ENCODE peak calls at places on chromosome 3, in ten cellular contexts. O, P, W, B, L, X, G, D, N and R are unnamed samples.

GRCh38 chr3:86771741-86772512 is 219.0 kb downstream of the VGLL3 start:
- DNase-seq in O (no peak), P (no peak), W (peak), B (no peak), L (no peak), X (no peak), G (no peak), D (no peak), N (no peak), R (no peak)

GRCh38 chr3:30779686-30780287 is 114.7 kb downstream of the GADL1 start:
- DNase-seq in O (no peak), P (no peak), W (peak), B (peak), L (peak), X (no peak), G (no peak), D (peak), N (peak), R (no peak)

GRCh38 chr3:127159547-127159946 is 33.4 kb upstream of the PRR23E start:
- DNase-seq in O (no peak), P (no peak), W (no peak), B (no peak), L (no peak), X (no peak), G (no peak), D (no peak), N (no peak), R (no peak)

GRCh38 chr3:67774676-67775075 is 120.3 kb upstream of the SUCLG2 start:
- DNase-seq in O (no peak), P (no peak), W (no peak), B (no peak), L (no peak), X (no peak), G (no peak), D (no peak), N (no peak), R (no peak)

GRCh38 chr3:99633887-99634558 is 4.4 kb upstream of the COL8A1 start:
- DNase-seq in O (no peak), P (peak), W (peak), B (no peak), L (no peak), X (no peak), G (no peak), D (peak), N (peak), R (peak)

GRCh38 chr3:1954632-1955031 is 144.0 kb upstream of the CNTN4 start:
- DNase-seq in O (no peak), P (no peak), W (no peak), B (no peak), L (no peak), X (no peak), G (no peak), D (no peak), N (no peak), R (no peak)

GRCh38 chr3:186141776-186142175 is 32.9 kb upstream of the ETV5 start:
- DNase-seq in O (no peak), P (no peak), W (no peak), B (no peak), L (no peak), X (no peak), G (no peak), D (no peak), N (no peak), R (no peak)

GRCh38 chr3:139764069-139764905 is 86.5 kb upstream of the NMNAT3 start:
- DNase-seq in O (no peak), P (no peak), W (no peak), B (peak), L (peak), X (no peak), G (no peak), D (no peak), N (no peak), R (no peak)

GRCh38 chr3:183907176-183907575 is 22.5 kb upstream of the PARL start:
- DNase-seq in O (no peak), P (no peak), W (no peak), B (no peak), L (no peak), X (no peak), G (no peak), D (no peak), N (no peak), R (no peak)

GRCh38 chr3:150787741-150788370 is 24.9 kb upstream of the SIAH2 start:
- DNase-seq in O (no peak), P (no peak), W (peak), B (peak), L (peak), X (peak), G (peak), D (peak), N (peak), R (no peak)

GRCh38 chr3:129059311-129059975 is 1.1 kb upstream of the GP9 start:
- DNase-seq in O (no peak), P (no peak), W (no peak), B (no peak), L (no peak), X (no peak), G (no peak), D (no peak), N (no peak), R (no peak)

GRCh38 chr3:149221783-149222517 is at the start of gene CP:
- DNase-seq in O (no peak), P (peak), W (no peak), B (no peak), L (no peak), X (no peak), G (no peak), D (no peak), N (no peak), R (no peak)

GRCh38 chr3:48402281-48402732 is 27.6 kb downstream of the PLXNB1 start:
- DNase-seq in O (no peak), P (peak), W (no peak), B (peak), L (peak), X (peak), G (peak), D (peak), N (peak), R (peak)

GRCh38 chr3:98039322-98040024 is 4.4 kb upstream of the GABRR3 start:
- DNase-seq in O (peak), P (peak), W (peak), B (peak), L (peak), X (peak), G (peak), D (peak), N (peak), R (peak)

GRCh38 chr3:104066658-104067057 is 1300.1 kb upstream of the ALCAM start:
- DNase-seq in O (no peak), P (peak), W (no peak), B (no peak), L (peak), X (no peak), G (no peak), D (peak), N (peak), R (peak)

GRCh38 chr3:133269393-133269792 is 130.5 kb upstream of the BFSP2 start:
- DNase-seq in O (no peak), P (no peak), W (no peak), B (no peak), L (no peak), X (no peak), G (no peak), D (no peak), N (no peak), R (no peak)

GRCh38 chr3:113231391-113231790 is 20.0 kb downstream of the BOC start:
- DNase-seq in O (no peak), P (no peak), W (no peak), B (peak), L (peak), X (peak), G (no peak), D (peak), N (peak), R (no peak)

GRCh38 chr3:60803812-60804211 is 447.4 kb downstream of the FHIT start:
- DNase-seq in O (no peak), P (no peak), W (no peak), B (no peak), L (no peak), X (no peak), G (no peak), D (no peak), N (no peak), R (no peak)

GRCh38 chr3:35932995-35933394 is 293.7 kb downstream of the ARPP21 start:
- DNase-seq in O (no peak), P (peak), W (no peak), B (peak), L (peak), X (peak), G (no peak), D (peak), N (peak), R (peak)

GRCh38 chr3:52893723-52894122 is 3.6 kb downstream of the STIMATE start:
- DNase-seq in O (no peak), P (no peak), W (no peak), B (peak), L (no peak), X (no peak), G (peak), D (no peak), N (no peak), R (no peak)

GRCh38 chr3:127792664-127793292 is 29.5 kb downstream of the MGLL start:
- DNase-seq in O (no peak), P (no peak), W (no peak), B (peak), L (peak), X (peak), G (peak), D (peak), N (peak), R (peak)

GRCh38 chr3:119301662-119302061 is 7.5 kb downstream of the ARHGAP31 start:
- DNase-seq in O (no peak), P (no peak), W (no peak), B (no peak), L (no peak), X (no peak), G (no peak), D (no peak), N (no peak), R (no peak)

GRCh38 chr3:16467368-16467767 is 46.1 kb downstream of the RFTN1 start:
- DNase-seq in O (peak), P (no peak), W (peak), B (no peak), L (no peak), X (no peak), G (no peak), D (no peak), N (no peak), R (no peak)

GRCh38 chr3:75192065-75192658 is 472.0 kb upstream of the FRG2C start:
- DNase-seq in O (no peak), P (no peak), W (peak), B (peak), L (peak), X (peak), G (no peak), D (peak), N (peak), R (no peak)

GRCh38 chr3:186930639-186931486 is 537 bp downstream of the ST6GAL1 start:
- DNase-seq in O (peak), P (no peak), W (peak), B (peak), L (peak), X (no peak), G (peak), D (peak), N (peak), R (no peak)

GRCh38 chr3:56254835-56255234 is 213.4 kb downstream of the ERC2 start:
- DNase-seq in O (no peak), P (no peak), W (no peak), B (peak), L (no peak), X (no peak), G (no peak), D (peak), N (peak), R (no peak)

GRCh38 chr3:32469151-32469874 is 33.3 kb downstream of the CMTM6 start:
- DNase-seq in O (no peak), P (no peak), W (peak), B (no peak), L (no peak), X (no peak), G (no peak), D (peak), N (peak), R (no peak)

GRCh38 chr3:114380233-114380645 is 86.4 kb downstream of the TIGIT start:
- DNase-seq in O (no peak), P (no peak), W (no peak), B (peak), L (peak), X (peak), G (peak), D (peak), N (no peak), R (no peak)

GRCh38 chr3:102400142-102400541 is 34.7 kb upstream of the ZPLD1 start:
- DNase-seq in O (no peak), P (peak), W (no peak), B (peak), L (peak), X (no peak), G (no peak), D (peak), N (peak), R (peak)

GRCh38 chr3:49536875-49537533 is 17.3 kb upstream of the BSN start:
- DNase-seq in O (no peak), P (peak), W (no peak), B (peak), L (no peak), X (no peak), G (no peak), D (peak), N (no peak), R (no peak)

GRCh38 chr3:61053781-61054496 is 197.3 kb downstream of the FHIT start:
- DNase-seq in O (no peak), P (no peak), W (no peak), B (no peak), L (no peak), X (no peak), G (no peak), D (peak), N (no peak), R (no peak)

GRCh38 chr3:69948246-69948862 is 51.2 kb upstream of the SAMMSON start:
- DNase-seq in O (no peak), P (no peak), W (peak), B (peak), L (peak), X (no peak), G (no peak), D (peak), N (peak), R (peak)

GRCh38 chr3:147361671-147362420 is 44.5 kb downstream of the ZIC4 start:
- DNase-seq in O (peak), P (no peak), W (peak), B (peak), L (no peak), X (no peak), G (peak), D (peak), N (peak), R (no peak)

GRCh38 chr3:148433665-148434064 is 264.0 kb upstream of the AGTR1 start:
- DNase-seq in O (no peak), P (no peak), W (no peak), B (no peak), L (no peak), X (no peak), G (no peak), D (no peak), N (no peak), R (no peak)

GRCh38 chr3:21620511-21621395 is 130.3 kb downstream of the ZNF385D start:
- DNase-seq in O (no peak), P (peak), W (no peak), B (peak), L (no peak), X (no peak), G (no peak), D (peak), N (peak), R (peak)

GRCh38 chr3:81041331-81041730 is 720.1 kb downstream of the GBE1 start:
- DNase-seq in O (no peak), P (peak), W (no peak), B (no peak), L (no peak), X (no peak), G (no peak), D (peak), N (peak), R (no peak)

GRCh38 chr3:15601046-15601398 is 347 bp downstream of the HACL1 start:
- DNase-seq in O (no peak), P (no peak), W (no peak), B (no peak), L (no peak), X (no peak), G (no peak), D (peak), N (no peak), R (no peak)

GRCh38 chr3:130490246-130490645 is 26.7 kb upstream of the COL6A6 start:
- DNase-seq in O (no peak), P (no peak), W (no peak), B (peak), L (peak), X (no peak), G (no peak), D (no peak), N (no peak), R (no peak)

GRCh38 chr3:159229161-159229560 is 427.3 kb downstream of the MFSD1 start:
- DNase-seq in O (no peak), P (no peak), W (no peak), B (no peak), L (no peak), X (no peak), G (no peak), D (no peak), N (no peak), R (no peak)
- TF ChIP-seq CTCF in O (no peak), P (no peak), W (no peak), B (no peak), L (no peak), X (no peak), G (no peak), D (no peak), N (no peak), R (no peak)

DNA sequence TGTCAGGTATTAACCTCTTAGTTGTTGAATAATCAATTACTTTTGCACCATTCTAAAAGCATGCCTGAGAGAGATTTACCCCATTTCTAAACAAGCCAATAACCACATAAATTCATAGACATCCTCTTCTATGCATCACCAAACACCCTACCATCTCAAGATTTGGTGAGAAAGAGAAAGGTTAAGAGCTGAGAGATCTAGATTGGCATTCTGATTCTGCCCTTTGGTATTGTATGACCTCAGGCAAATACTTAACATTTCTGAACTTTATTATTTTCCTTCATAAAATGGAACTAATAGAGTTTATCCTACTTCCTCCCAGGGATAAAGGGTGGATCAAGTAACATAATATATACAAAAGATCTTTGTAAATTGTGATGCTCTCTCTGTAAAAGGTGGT is 146.5 kb upstream of the MME start:
- DNase-seq in O (no peak), P (no peak), W (no peak), B (peak), L (no peak), X (no peak), G (no peak), D (no peak), N (no peak), R (no peak)
- TF ChIP-seq CTCF in O (no peak), P (no peak), W (no peak), B (no peak), L (no peak), X (no peak), G (no peak), D (no peak), N (no peak), R (no peak)

GRCh38 chr3:54034971-54035370 is 87.4 kb upstream of the CACNA2D3 start:
- DNase-seq in O (no peak), P (no peak), W (no peak), B (no peak), L (no peak), X (no peak), G (no peak), D (no peak), N (no peak), R (no peak)
- TF ChIP-seq CTCF in O (no peak), P (peak), W (no peak), B (no peak), L (no peak), X (no peak), G (no peak), D (no peak), N (no peak), R (no peak)

DNA sequence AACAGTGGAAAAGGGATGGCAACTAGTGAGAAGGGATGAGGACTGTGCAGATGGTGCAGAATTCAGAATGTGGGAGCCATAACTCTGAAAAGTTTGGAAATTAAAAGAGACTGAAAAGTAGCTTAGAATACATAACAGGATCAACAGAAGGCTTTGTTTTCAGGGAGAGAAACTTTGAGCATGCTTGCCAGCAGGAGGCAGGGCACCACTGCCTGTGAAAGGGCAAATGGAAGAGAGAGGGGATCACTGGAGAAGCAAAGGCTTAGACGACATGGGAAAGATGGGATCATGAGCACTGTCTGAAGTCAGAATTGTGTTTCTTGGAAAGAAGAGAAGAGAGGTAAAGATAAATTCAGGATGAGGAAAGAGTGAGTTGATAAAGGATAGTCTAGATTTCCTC is 99.6 kb downstream of the ABI3BP start:
- DNase-seq in O (no peak), P (no peak), W (peak), B (peak), L (peak), X (no peak), G (no peak), D (peak), N (peak), R (no peak)
- TF ChIP-seq CTCF in O (peak), P (peak), W (no peak), B (peak), L (peak), X (peak), G (no peak), D (peak), N (peak), R (peak)

GRCh38 chr3:13391308-13391707 is 28.8 kb downstream of the NUP210 start:
- DNase-seq in O (no peak), P (no peak), W (no peak), B (no peak), L (no peak), X (no peak), G (no peak), D (no peak), N (no peak), R (no peak)
- TF ChIP-seq CTCF in O (peak), P (peak), W (peak), B (no peak), L (no peak), X (no peak), G (no peak), D (peak), N (peak), R (peak)

GRCh38 chr3:37453393-37454391 is 279.3 kb upstream of the LRRFIP2 start:
- DNase-seq in O (no peak), P (no peak), W (no peak), B (peak), L (no peak), X (no peak), G (peak), D (peak), N (no peak), R (no peak)
- TF ChIP-seq CTCF in O (no peak), P (no peak), W (no peak), B (no peak), L (peak), X (no peak), G (no peak), D (no peak), N (no peak), R (no peak)